ENCODE peak calls at places on chromosomes 12 and 14, in five cellular contexts. J, D, Q, C and M are unnamed samples.

GRCh38 chr12:54383041-54383609 is 1.4 kb downstream of the ZNF385A start:
- DNase-seq in C (peak), J (no peak), Q (peak), D (no peak), M (no peak)

GRCh38 chr12:91186189-91186588 is 3.6 kb upstream of the DCN start:
- DNase-seq in Q (no peak), C (no peak), D (no peak), J (no peak), M (no peak)

GRCh38 chr14:59060841-59061240 is 127.6 kb upstream of the DAAM1 start:
- DNase-seq in Q (no peak), C (no peak), J (no peak), D (no peak), M (no peak)

GRCh38 chr12:10249690-10250455 is 37.2 kb downstream of the GABARAPL1 start:
- DNase-seq in Q (no peak), D (no peak), J (no peak), C (no peak), M (no peak)

GRCh38 chr14:57512221-57512620 is 18.6 kb upstream of the CCDC198 start:
- DNase-seq in J (no peak), Q (no peak), C (no peak), D (no peak), M (no peak)

GRCh38 chr12:93380480-93381121 is 2.9 kb downstream of the NUDT4 start:
- DNase-seq in D (no peak), J (peak), Q (no peak), C (peak), M (no peak)

GRCh38 chr14:88037270-88037669 is 32.3 kb downstream of the GPR65 start:
- DNase-seq in J (no peak), D (no peak), Q (no peak), C (no peak), M (no peak)

GRCh38 chr12:1457901-1458300 is 136.5 kb downstream of the FBXL14 start:
- DNase-seq in J (no peak), C (peak), D (no peak), Q (peak), M (no peak)

GRCh38 chr12:70692681-70693288 is 55.6 kb upstream of the PTPRB start:
- DNase-seq in C (peak), J (peak), Q (peak), D (no peak), M (peak)

GRCh38 chr14:85060116-85060515 is 469.8 kb upstream of the FLRT2 start:
- DNase-seq in D (no peak), Q (no peak), J (no peak), C (no peak), M (no peak)

GRCh38 chr14:77212933-77213656 is 31.5 kb downstream of the TMEM63C start:
- DNase-seq in D (peak), Q (no peak), J (peak), C (peak), M (peak)

GRCh38 chr14:93023039-93023438 is 92.7 kb downstream of the ITPK1 start:
- DNase-seq in Q (no peak), J (peak), D (no peak), C (peak), M (no peak)

GRCh38 chr12:116882742-116883141 is 1.5 kb upstream of the HRK start:
- DNase-seq in D (no peak), J (peak), Q (no peak), C (peak), M (peak)

GRCh38 chr14:31026395-31027096 is 367 bp upstream of the STRN3 start:
- DNase-seq in J (peak), D (peak), C (peak), Q (peak), M (peak)

GRCh38 chr14:50319293-50319692 is 7.2 kb downstream of the DMAC2L start:
- DNase-seq in D (no peak), Q (no peak), J (no peak), C (peak), M (no peak)

GRCh38 chr12:124759841-124760508 is 103.7 kb downstream of the SCARB1 start:
- DNase-seq in C (no peak), J (no peak), D (no peak), Q (no peak), M (no peak)

GRCh38 chr14:38336298-38336697 is 80.4 kb upstream of the CLEC14A start:
- DNase-seq in C (no peak), D (no peak), J (no peak), Q (no peak), M (no peak)

GRCh38 chr14:74720526-74720925 is 7.6 kb downstream of the FCF1 start:
- DNase-seq in Q (peak), D (no peak), J (no peak), C (peak), M (no peak)

GRCh38 chr12:262817-263216 is at the start of gene SLC6A13:
- DNase-seq in J (no peak), C (no peak), D (no peak), Q (no peak), M (no peak)